ENCODE peak calls at places on chromosomes 2 and 18, in five cellular contexts. X, T, E, Z and C are unnamed samples. For H3K27me3, the result is how much of the 10 kb centered on the place peaks cover.

GRCh38 chr18:58538604-58539386 is 90.1 kb downstream of the ALPK2 start:
- DNase-seq in X (no peak), T (no peak), E (no peak), Z (no peak), C (no peak)

GRCh38 chr2:109321570-109321969 is 192.6 kb downstream of the SH3RF3 start:
- DNase-seq in X (no peak), T (no peak), E (no peak), Z (no peak), C (no peak)

GRCh38 chr2:150555957-150556356 is 68.5 kb upstream of the RND3 start:
- DNase-seq in X (no peak), T (no peak), E (no peak), Z (no peak), C (no peak)

GRCh38 chr2:66421618-66422017 is 13.3 kb upstream of the MEIS1 start:
- DNase-seq in X (no peak), T (no peak), E (no peak), Z (no peak), C (no peak)

GRCh38 chr2:239881561-239882320 is 143.4 kb downstream of the NDUFA10 start:
- DNase-seq in X (no peak), T (no peak), E (peak), Z (no peak), C (peak)

GRCh38 chr2:127917916-127918315 is 32.2 kb upstream of the AMMECR1L start:
- DNase-seq in X (no peak), T (no peak), E (no peak), Z (no peak), C (no peak)

GRCh38 chr2:88641330-88641729 is 14.1 kb upstream of the EIF2AK3 start:
- DNase-seq in X (no peak), T (no peak), E (no peak), Z (no peak), C (no peak)

GRCh38 chr18:10101293-10101701 is 187.5 kb downstream of the VAPA start:
- DNase-seq in X (no peak), T (no peak), E (no peak), Z (peak), C (peak)

GRCh38 chr2:28716265-28716865 is 35.3 kb upstream of the PPP1CB start:
- DNase-seq in X (peak), T (peak), E (no peak), Z (peak), C (peak)

GRCh38 chr2:102975996-102976636 is 214.3 kb downstream of the TMEM182 start:
- DNase-seq in X (peak), T (no peak), E (no peak), Z (peak), C (no peak)

GRCh38 chr2:101754613-101755012 is 57.1 kb downstream of the MAP4K4 start:
- DNase-seq in X (peak), T (no peak), E (no peak), Z (peak), C (no peak)

GRCh38 chr18:28422577-28422976 is 245.6 kb upstream of the CDH2 start:
- DNase-seq in X (no peak), T (no peak), E (no peak), Z (peak), C (no peak)

GRCh38 chr2:27887830-27888229 is 2.4 kb downstream of the RBKS start:
- DNase-seq in X (no peak), T (no peak), E (no peak), Z (no peak), C (no peak)

GRCh38 chr2:23385748-23386421 is 906 bp downstream of the KLHL29 start:
- DNase-seq in X (no peak), T (no peak), E (peak), Z (no peak), C (peak)

GRCh38 chr2:58896600-58896999 is 655.5 kb upstream of the FANCL start:
- DNase-seq in X (no peak), T (no peak), E (no peak), Z (no peak), C (no peak)

GRCh38 chr18:74633652-74634352 is 36.1 kb downstream of the ZNF407 start:
- DNase-seq in X (peak), T (no peak), E (no peak), Z (peak), C (no peak)

GRCh38 chr2:149658553-149658952 is 71.0 kb upstream of the MMADHC start:
- DNase-seq in X (no peak), T (no peak), E (no peak), Z (peak), C (no peak)

GRCh38 chr2:207403141-207403540 is 126.6 kb upstream of the CREB1 start:
- DNase-seq in X (no peak), T (no peak), E (no peak), Z (no peak), C (no peak)

GRCh38 chr2:200003444-200003843 is 48.1 kb downstream of the MAIP1 start:
- DNase-seq in X (peak), T (no peak), E (no peak), Z (peak), C (no peak)

GRCh38 chr2:213004197-213004821 is 147.1 kb downstream of the IKZF2 start:
- DNase-seq in X (no peak), T (no peak), E (no peak), Z (no peak), C (no peak)

GRCh38 chr2:234191819-234192407 is 141.4 kb downstream of the SPP2 start:
- DNase-seq in X (peak), T (no peak), E (no peak), Z (peak), C (no peak)

DNA sequence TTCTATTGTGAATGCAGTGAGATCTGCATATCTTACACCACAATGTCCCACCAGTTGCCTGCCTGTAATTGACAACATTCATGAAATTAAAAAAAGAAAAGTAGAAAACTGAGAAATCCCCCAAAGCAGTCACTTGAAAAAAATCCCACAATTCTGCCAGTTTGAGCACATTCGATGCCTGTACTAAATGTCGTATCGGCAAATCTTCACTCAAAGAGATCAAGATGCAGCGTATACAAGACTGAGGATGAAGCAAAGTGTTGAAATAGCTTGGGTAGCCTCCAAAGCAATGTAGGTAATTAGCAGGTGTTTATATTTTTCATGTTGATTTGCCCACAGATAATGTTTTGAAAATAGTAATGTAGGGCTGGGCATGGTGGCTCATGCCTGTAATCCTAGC is 186.8 kb upstream of the ZEB2 start:
- DNase-seq in X (no peak), T (no peak), E (no peak), Z (no peak), C (no peak)
- TF ChIP-seq CTCF in X (no peak), T (no peak), E (no peak), Z (no peak), C (no peak)

GRCh38 chr2:26187114-26187513 is 14.2 kb downstream of the GAREM2 start:
- DNase-seq in X (no peak), T (no peak), E (no peak), Z (no peak), C (no peak)

GRCh38 chr2:26190369-26190768 is 17.5 kb downstream of the GAREM2 start:
- DNase-seq in X (no peak), T (no peak), E (no peak), Z (no peak), C (no peak)

GRCh38 chr2:26187537-26188104 is 14.7 kb downstream of the GAREM2 start:
- DNase-seq in X (no peak), T (no peak), E (no peak), Z (no peak), C (no peak)

GRCh38 chr2:26189751-26190150 is 16.9 kb downstream of the GAREM2 start:
- DNase-seq in X (no peak), T (no peak), E (no peak), Z (no peak), C (no peak)

GRCh38 chr2:26189123-26189522 is 16.2 kb downstream of the GAREM2 start:
- DNase-seq in X (no peak), T (no peak), E (no peak), Z (no peak), C (no peak)
- H3K4me3 ChIP-seq in X (no peak), T (no peak), E (no peak), Z (no peak), C (no peak)

DNA sequence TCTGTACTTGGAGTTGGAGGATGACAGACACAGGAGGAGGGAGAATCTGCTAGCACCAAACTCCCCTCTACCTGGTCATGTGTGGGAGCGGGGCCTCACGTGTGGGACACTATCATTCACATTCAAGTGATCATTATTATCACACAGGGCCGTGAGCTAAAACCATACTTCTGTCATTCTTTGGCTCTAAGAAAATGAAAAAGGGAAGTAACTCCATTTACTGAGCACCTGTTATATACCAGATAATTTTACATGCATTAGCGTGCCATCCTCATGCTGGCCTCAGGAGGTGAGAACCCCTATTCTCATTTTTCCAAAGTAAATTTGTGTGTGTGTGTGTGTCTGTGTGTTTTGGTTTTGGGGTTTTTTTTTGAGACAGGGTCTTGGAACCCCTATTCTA is 150.1 kb downstream of the GLI2 start:
- DNase-seq in X (no peak), T (no peak), E (no peak), Z (no peak), C (no peak)
- H3K27me3 ChIP-seq in X (under half), T (under half), E (under half), Z (under half), C (under half)

GRCh38 chr18:2997846-2998599 is 14.9 kb downstream of the LPIN2 start:
- DNase-seq in X (no peak), T (no peak), E (no peak), Z (no peak), C (peak)

GRCh38 chr18:2997429-2997828 is 15.5 kb downstream of the LPIN2 start:
- DNase-seq in X (no peak), T (no peak), E (no peak), Z (no peak), C (no peak)

GRCh38 chr18:2992995-2993877 is 19.7 kb downstream of the LPIN2 start:
- DNase-seq in X (no peak), T (no peak), E (no peak), Z (no peak), C (no peak)

GRCh38 chr18:2994190-2994589 is 18.8 kb downstream of the LPIN2 start:
- DNase-seq in X (no peak), T (no peak), E (no peak), Z (no peak), C (no peak)

GRCh38 chr18:2994603-2995432 is 18.1 kb downstream of the LPIN2 start:
- DNase-seq in X (no peak), T (no peak), E (no peak), Z (no peak), C (peak)
- TF ChIP-seq CTCF in X (peak), T (peak), E (peak), Z (peak), C (peak)

GRCh38 chr2:73279852-73280251 is 4.4 kb downstream of the FBXO41 start:
- DNase-seq in X (no peak), T (no peak), E (no peak), Z (no peak), C (no peak)
- H3K4me3 ChIP-seq in X (no peak), T (no peak), E (no peak), Z (no peak), C (no peak)